ENCODE peak calls at places on chromosomes 2 and 18, in ten cellular contexts. One of them, this sample, is unnamed. For H3K27me3, the result is how much of the 10 kb centered on the place peaks cover.

GRCh38 chr2:32824415-32824814 is 122.3 kb upstream of the LTBP1 start:
- DNase-seq in bronchial epithelial cell: no peak
- DNase-seq in CD4-positive, alpha-beta memory T cell: no peak
- DNase-seq in naive thymus-derived CD4-positive, alpha-beta T cell: no peak
- DNase-seq in Panc1: no peak
- DNase-seq in small intestine: no peak
- DNase-seq in neuronal stem cell: no peak
- DNase-seq in left lung: no peak
- DNase-seq in brain microvascular endothelial cell: no peak
- DNase-seq in endothelial cell of umbilical vein: no peak
- DNase-seq in this sample: no peak

GRCh38 chr18:51516478-51517038 is 319.1 kb upstream of the MEX3C start:
- DNase-seq in bronchial epithelial cell: no peak
- DNase-seq in CD4-positive, alpha-beta memory T cell: no peak
- DNase-seq in naive thymus-derived CD4-positive, alpha-beta T cell: no peak
- DNase-seq in Panc1: no peak
- DNase-seq in small intestine: no peak
- DNase-seq in neuronal stem cell: no peak
- DNase-seq in left lung: no peak
- DNase-seq in brain microvascular endothelial cell: no peak
- DNase-seq in endothelial cell of umbilical vein: no peak
- DNase-seq in this sample: no peak

GRCh38 chr2:172052000-172052983 is 33.0 kb upstream of the DLX1 start:
- DNase-seq in bronchial epithelial cell: no peak
- DNase-seq in CD4-positive, alpha-beta memory T cell: no peak
- DNase-seq in naive thymus-derived CD4-positive, alpha-beta T cell: no peak
- DNase-seq in Panc1: no peak
- DNase-seq in small intestine: no peak
- DNase-seq in neuronal stem cell: no peak
- DNase-seq in left lung: no peak
- DNase-seq in brain microvascular endothelial cell: no peak
- DNase-seq in endothelial cell of umbilical vein: peak
- DNase-seq in this sample: no peak

GRCh38 chr18:50231621-50232020 is 34.7 kb downstream of the CFAP53 start:
- DNase-seq in bronchial epithelial cell: peak
- DNase-seq in CD4-positive, alpha-beta memory T cell: no peak
- DNase-seq in naive thymus-derived CD4-positive, alpha-beta T cell: no peak
- DNase-seq in Panc1: no peak
- DNase-seq in small intestine: no peak
- DNase-seq in neuronal stem cell: no peak
- DNase-seq in left lung: no peak
- DNase-seq in brain microvascular endothelial cell: no peak
- DNase-seq in endothelial cell of umbilical vein: no peak
- DNase-seq in this sample: peak

GRCh38 chr2:231680284-231680991 is 27.9 kb upstream of the PTMA start:
- DNase-seq in bronchial epithelial cell: peak
- DNase-seq in CD4-positive, alpha-beta memory T cell: no peak
- DNase-seq in naive thymus-derived CD4-positive, alpha-beta T cell: no peak
- DNase-seq in Panc1: no peak
- DNase-seq in small intestine: peak
- DNase-seq in neuronal stem cell: no peak
- DNase-seq in left lung: peak
- DNase-seq in brain microvascular endothelial cell: no peak
- DNase-seq in endothelial cell of umbilical vein: no peak
- DNase-seq in this sample: peak

GRCh38 chr2:157296958-157297357 is 28.7 kb downstream of the ERMN start:
- DNase-seq in bronchial epithelial cell: no peak
- DNase-seq in CD4-positive, alpha-beta memory T cell: no peak
- DNase-seq in naive thymus-derived CD4-positive, alpha-beta T cell: no peak
- DNase-seq in Panc1: no peak
- DNase-seq in small intestine: no peak
- DNase-seq in neuronal stem cell: no peak
- DNase-seq in left lung: no peak
- DNase-seq in brain microvascular endothelial cell: no peak
- DNase-seq in endothelial cell of umbilical vein: no peak
- DNase-seq in this sample: no peak

GRCh38 chr2:8408560-8409460 is 273.0 kb upstream of the ID2 start:
- DNase-seq in bronchial epithelial cell: no peak
- DNase-seq in CD4-positive, alpha-beta memory T cell: peak
- DNase-seq in naive thymus-derived CD4-positive, alpha-beta T cell: no peak
- DNase-seq in Panc1: no peak
- DNase-seq in small intestine: no peak
- DNase-seq in neuronal stem cell: no peak
- DNase-seq in left lung: no peak
- DNase-seq in brain microvascular endothelial cell: no peak
- DNase-seq in endothelial cell of umbilical vein: no peak
- DNase-seq in this sample: no peak

GRCh38 chr2:178404380-178404767 is 46.6 kb downstream of the PRKRA start:
- DNase-seq in bronchial epithelial cell: peak
- DNase-seq in CD4-positive, alpha-beta memory T cell: no peak
- DNase-seq in naive thymus-derived CD4-positive, alpha-beta T cell: no peak
- DNase-seq in Panc1: peak
- DNase-seq in small intestine: no peak
- DNase-seq in neuronal stem cell: no peak
- DNase-seq in left lung: peak
- DNase-seq in brain microvascular endothelial cell: peak
- DNase-seq in endothelial cell of umbilical vein: peak
- DNase-seq in this sample: no peak

GRCh38 chr2:118061135-118061955 is 26.9 kb upstream of the INSIG2 start:
- DNase-seq in bronchial epithelial cell: peak
- DNase-seq in CD4-positive, alpha-beta memory T cell: no peak
- DNase-seq in naive thymus-derived CD4-positive, alpha-beta T cell: no peak
- DNase-seq in Panc1: peak
- DNase-seq in small intestine: no peak
- DNase-seq in neuronal stem cell: peak
- DNase-seq in left lung: no peak
- DNase-seq in brain microvascular endothelial cell: peak
- DNase-seq in endothelial cell of umbilical vein: peak
- DNase-seq in this sample: peak

GRCh38 chr18:30485078-30485477 is 557.5 kb downstream of the DSC3 start:
- DNase-seq in bronchial epithelial cell: peak
- DNase-seq in CD4-positive, alpha-beta memory T cell: no peak
- DNase-seq in naive thymus-derived CD4-positive, alpha-beta T cell: no peak
- DNase-seq in Panc1: no peak
- DNase-seq in small intestine: no peak
- DNase-seq in neuronal stem cell: no peak
- DNase-seq in left lung: no peak
- DNase-seq in brain microvascular endothelial cell: no peak
- DNase-seq in endothelial cell of umbilical vein: no peak
- DNase-seq in this sample: peak

GRCh38 chr2:190916829-190917228 is 36.2 kb downstream of the GLS start:
- DNase-seq in bronchial epithelial cell: no peak
- DNase-seq in CD4-positive, alpha-beta memory T cell: no peak
- DNase-seq in naive thymus-derived CD4-positive, alpha-beta T cell: peak
- DNase-seq in Panc1: no peak
- DNase-seq in small intestine: no peak
- DNase-seq in neuronal stem cell: no peak
- DNase-seq in left lung: no peak
- DNase-seq in brain microvascular endothelial cell: no peak
- DNase-seq in endothelial cell of umbilical vein: no peak
- DNase-seq in this sample: no peak

GRCh38 chr18:8984131-8984670 is 118.3 kb upstream of the NDUFV2 start:
- DNase-seq in bronchial epithelial cell: peak
- DNase-seq in CD4-positive, alpha-beta memory T cell: no peak
- DNase-seq in naive thymus-derived CD4-positive, alpha-beta T cell: no peak
- DNase-seq in Panc1: no peak
- DNase-seq in small intestine: no peak
- DNase-seq in neuronal stem cell: no peak
- DNase-seq in left lung: no peak
- DNase-seq in brain microvascular endothelial cell: no peak
- DNase-seq in endothelial cell of umbilical vein: no peak
- DNase-seq in this sample: peak

GRCh38 chr2:71129891-71130324 is at the start of gene MCEE:
- DNase-seq in bronchial epithelial cell: peak
- DNase-seq in CD4-positive, alpha-beta memory T cell: peak
- DNase-seq in naive thymus-derived CD4-positive, alpha-beta T cell: no peak
- DNase-seq in Panc1: no peak
- DNase-seq in small intestine: peak
- DNase-seq in neuronal stem cell: peak
- DNase-seq in left lung: peak
- DNase-seq in brain microvascular endothelial cell: peak
- DNase-seq in endothelial cell of umbilical vein: peak
- DNase-seq in this sample: peak

GRCh38 chr2:106580241-106580640 is 93.1 kb downstream of the CD8B2 start:
- DNase-seq in bronchial epithelial cell: no peak
- DNase-seq in CD4-positive, alpha-beta memory T cell: no peak
- DNase-seq in naive thymus-derived CD4-positive, alpha-beta T cell: no peak
- DNase-seq in Panc1: no peak
- DNase-seq in small intestine: no peak
- DNase-seq in neuronal stem cell: no peak
- DNase-seq in left lung: no peak
- DNase-seq in brain microvascular endothelial cell: no peak
- DNase-seq in endothelial cell of umbilical vein: no peak
- DNase-seq in this sample: no peak

GRCh38 chr2:20648831-20649230 is 2.1 kb downstream of the HS1BP3 start:
- DNase-seq in bronchial epithelial cell: no peak
- DNase-seq in CD4-positive, alpha-beta memory T cell: no peak
- DNase-seq in naive thymus-derived CD4-positive, alpha-beta T cell: no peak
- DNase-seq in Panc1: no peak
- DNase-seq in small intestine: no peak
- DNase-seq in neuronal stem cell: no peak
- DNase-seq in left lung: no peak
- DNase-seq in brain microvascular endothelial cell: no peak
- DNase-seq in endothelial cell of umbilical vein: no peak
- DNase-seq in this sample: no peak

GRCh38 chr2:237700583-237701032 is 73.2 kb downstream of the LRRFIP1 start:
- DNase-seq in bronchial epithelial cell: peak
- DNase-seq in CD4-positive, alpha-beta memory T cell: peak
- DNase-seq in naive thymus-derived CD4-positive, alpha-beta T cell: no peak
- DNase-seq in Panc1: no peak
- DNase-seq in small intestine: no peak
- DNase-seq in neuronal stem cell: no peak
- DNase-seq in left lung: peak
- DNase-seq in brain microvascular endothelial cell: peak
- DNase-seq in endothelial cell of umbilical vein: peak
- DNase-seq in this sample: no peak

GRCh38 chr2:211132586-211132985 is 576.2 kb downstream of the CPS1 start:
- DNase-seq in bronchial epithelial cell: no peak
- DNase-seq in CD4-positive, alpha-beta memory T cell: no peak
- DNase-seq in naive thymus-derived CD4-positive, alpha-beta T cell: no peak
- DNase-seq in Panc1: no peak
- DNase-seq in small intestine: no peak
- DNase-seq in neuronal stem cell: no peak
- DNase-seq in left lung: no peak
- DNase-seq in brain microvascular endothelial cell: no peak
- DNase-seq in endothelial cell of umbilical vein: peak
- DNase-seq in this sample: no peak
- H3K27me3 ChIP-seq in bronchial epithelial cell: under half
- H3K27me3 ChIP-seq in CD4-positive, alpha-beta memory T cell: under half
- H3K27me3 ChIP-seq in naive thymus-derived CD4-positive, alpha-beta T cell: under half
- H3K27me3 ChIP-seq in Panc1: under half
- H3K27me3 ChIP-seq in small intestine: under half
- H3K27me3 ChIP-seq in neuronal stem cell: under half
- H3K27me3 ChIP-seq in left lung: under half
- H3K27me3 ChIP-seq in brain microvascular endothelial cell: under half
- H3K27me3 ChIP-seq in endothelial cell of umbilical vein: under half
- H3K27me3 ChIP-seq in this sample: under half

DNA sequence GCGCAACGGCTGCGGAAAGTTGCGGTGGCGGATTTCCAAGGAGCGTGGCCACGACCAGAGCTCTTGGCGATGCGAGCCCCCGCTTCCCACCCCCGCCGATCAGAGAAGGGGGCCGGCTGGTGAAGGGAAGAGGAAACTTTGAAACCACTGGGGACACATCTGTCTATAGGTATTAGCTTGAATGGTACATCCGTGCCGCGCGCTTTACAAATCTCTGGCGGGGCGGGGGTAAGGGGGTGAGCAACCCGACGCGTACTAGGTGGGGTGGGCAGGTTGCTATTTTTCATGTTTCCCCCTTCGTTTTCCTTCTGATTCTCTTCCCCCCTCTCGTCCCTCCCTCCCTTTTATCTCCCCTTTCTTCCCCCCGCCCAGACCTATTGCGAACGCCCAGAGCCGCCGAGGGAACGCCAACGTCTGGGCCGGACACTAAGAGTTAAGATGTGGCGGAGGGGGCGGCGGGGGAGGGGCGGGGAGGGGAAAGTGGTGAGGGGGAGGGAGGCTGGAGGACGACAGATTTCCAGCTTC is 452 bp upstream of the POU3F3 start:
- DNase-seq in bronchial epithelial cell: no peak
- DNase-seq in CD4-positive, alpha-beta memory T cell: no peak
- DNase-seq in naive thymus-derived CD4-positive, alpha-beta T cell: no peak
- DNase-seq in Panc1: no peak
- DNase-seq in small intestine: no peak
- DNase-seq in neuronal stem cell: no peak
- DNase-seq in left lung: no peak
- DNase-seq in brain microvascular endothelial cell: no peak
- DNase-seq in endothelial cell of umbilical vein: no peak
- DNase-seq in this sample: no peak
- H3K27me3 ChIP-seq in bronchial epithelial cell: half or more
- H3K27me3 ChIP-seq in CD4-positive, alpha-beta memory T cell: under half
- H3K27me3 ChIP-seq in naive thymus-derived CD4-positive, alpha-beta T cell: under half
- H3K27me3 ChIP-seq in Panc1: under half
- H3K27me3 ChIP-seq in small intestine: under half
- H3K27me3 ChIP-seq in neuronal stem cell: under half
- H3K27me3 ChIP-seq in left lung: half or more
- H3K27me3 ChIP-seq in brain microvascular endothelial cell: half or more
- H3K27me3 ChIP-seq in endothelial cell of umbilical vein: half or more
- H3K27me3 ChIP-seq in this sample: half or more

GRCh38 chr2:170814551-170815245 is 2.0 kb upstream of the GAD1 start:
- DNase-seq in bronchial epithelial cell: no peak
- DNase-seq in CD4-positive, alpha-beta memory T cell: no peak
- DNase-seq in naive thymus-derived CD4-positive, alpha-beta T cell: no peak
- DNase-seq in Panc1: no peak
- DNase-seq in small intestine: no peak
- DNase-seq in neuronal stem cell: no peak
- DNase-seq in left lung: no peak
- DNase-seq in brain microvascular endothelial cell: no peak
- DNase-seq in endothelial cell of umbilical vein: no peak
- DNase-seq in this sample: no peak
- H3K27me3 ChIP-seq in bronchial epithelial cell: under half
- H3K27me3 ChIP-seq in CD4-positive, alpha-beta memory T cell: half or more
- H3K27me3 ChIP-seq in naive thymus-derived CD4-positive, alpha-beta T cell: under half
- H3K27me3 ChIP-seq in Panc1: under half
- H3K27me3 ChIP-seq in small intestine: under half
- H3K27me3 ChIP-seq in neuronal stem cell: under half
- H3K27me3 ChIP-seq in left lung: half or more
- H3K27me3 ChIP-seq in brain microvascular endothelial cell: half or more
- H3K27me3 ChIP-seq in endothelial cell of umbilical vein: half or more
- H3K27me3 ChIP-seq in this sample: half or more

DNA sequence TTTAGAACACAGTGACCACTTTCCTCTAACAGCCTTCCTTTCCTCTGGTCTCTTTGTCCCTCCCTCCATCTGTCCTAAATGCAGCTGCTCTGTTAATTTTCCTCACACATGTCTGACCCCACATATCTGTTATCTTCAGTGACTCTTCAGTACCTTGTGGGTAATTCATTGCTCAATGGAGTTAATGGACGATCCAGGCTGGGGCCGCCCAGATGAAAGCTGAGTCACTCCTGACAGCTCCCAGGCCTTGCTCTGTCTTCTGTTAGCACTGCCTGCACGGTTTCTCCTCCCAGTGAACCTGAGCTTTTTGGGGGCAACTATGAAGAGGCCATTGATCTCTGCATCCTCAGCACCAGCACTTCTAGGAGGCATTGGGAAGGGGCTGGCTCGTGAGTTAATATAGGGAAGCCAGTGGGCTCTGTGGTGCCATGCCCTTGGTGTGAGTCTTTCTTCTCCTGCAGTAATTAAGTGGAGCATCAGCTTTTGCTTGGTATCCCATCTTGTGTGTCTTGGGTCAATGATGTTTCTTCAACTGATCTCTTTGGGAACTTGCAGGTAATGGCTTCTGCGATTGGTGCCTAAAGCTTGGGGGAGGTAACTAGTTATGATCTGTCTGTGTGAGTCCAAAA is 67.3 kb downstream of the SNORC start:
- DNase-seq in bronchial epithelial cell: peak
- DNase-seq in CD4-positive, alpha-beta memory T cell: no peak
- DNase-seq in naive thymus-derived CD4-positive, alpha-beta T cell: no peak
- DNase-seq in Panc1: no peak
- DNase-seq in small intestine: no peak
- DNase-seq in neuronal stem cell: no peak
- DNase-seq in left lung: no peak
- DNase-seq in brain microvascular endothelial cell: peak
- DNase-seq in endothelial cell of umbilical vein: no peak
- DNase-seq in this sample: peak
- H3K27me3 ChIP-seq in bronchial epithelial cell: under half
- H3K27me3 ChIP-seq in CD4-positive, alpha-beta memory T cell: under half
- H3K27me3 ChIP-seq in naive thymus-derived CD4-positive, alpha-beta T cell: under half
- H3K27me3 ChIP-seq in Panc1: under half
- H3K27me3 ChIP-seq in small intestine: under half
- H3K27me3 ChIP-seq in neuronal stem cell: under half
- H3K27me3 ChIP-seq in left lung: under half
- H3K27me3 ChIP-seq in brain microvascular endothelial cell: under half
- H3K27me3 ChIP-seq in endothelial cell of umbilical vein: under half
- H3K27me3 ChIP-seq in this sample: under half

This sample was measured in foreskin keratinocyte.